ENCODE peak calls at places on chromosomes 12 and 14, in four cellular contexts. Z, C, P and I are unnamed samples.

GRCh38 chr12:119729871-119730270 is 61.9 kb downstream of the PRKAB1 start:
- DNase-seq in C (no peak), P (no peak), Z (no peak), I (no peak)

GRCh38 chr14:54127526-54127925 is 170.9 kb upstream of the BMP4 start:
- DNase-seq in P (no peak), Z (peak; percentile 18), C (no peak), I (no peak)

GRCh38 chr14:68671899-68672298 is 121.0 kb downstream of the ZFP36L1 start:
- DNase-seq in P (no peak), C (no peak), Z (no peak), I (no peak)

GRCh38 chr12:113130457-113131135 is 5.0 kb downstream of the RASAL1 start:
- DNase-seq in C (peak; percentile 56), P (peak; percentile 71), Z (no peak), I (no peak)

GRCh38 chr12:89448951-89449371 is 75.6 kb downstream of the GALNT4 start:
- DNase-seq in C (no peak), P (no peak), Z (peak; percentile 79), I (no peak)

GRCh38 chr14:91254456-91254855 is 10.0 kb upstream of the GPR68 start:
- DNase-seq in Z (no peak), P (no peak), C (no peak), I (no peak)

GRCh38 chr14:89908712-89909450 is 45.6 kb downstream of the EFCAB11 start:
- DNase-seq in Z (no peak), P (no peak), C (no peak), I (no peak)

GRCh38 chr12:100371146-100371545 is 14.3 kb downstream of the SLC17A8 start:
- DNase-seq in Z (no peak), P (no peak), C (peak; percentile 15), I (no peak)

GRCh38 chr14:63200767-63201166 is 3.5 kb upstream of the RHOJ start:
- DNase-seq in C (no peak), P (no peak), Z (peak; percentile 48), I (no peak)

GRCh38 chr12:110100315-110100970 is 23.7 kb upstream of the IFT81 start:
- DNase-seq in C (peak; percentile 82), Z (peak; percentile 70), P (peak; percentile 84), I (no peak)

GRCh38 chr14:72172075-72172474 is 239.8 kb downstream of the RGS6 start:
- DNase-seq in C (no peak), Z (no peak), P (no peak), I (no peak)

GRCh38 chr12:50690923-50691322 is 73.0 kb upstream of the ATF1 start:
- DNase-seq in Z (no peak), C (no peak), P (peak; percentile 71), I (no peak)

GRCh38 chr12:120720234-120720968 is 5.2 kb upstream of the ACADS start:
- DNase-seq in Z (peak; percentile 51), C (no peak), P (no peak), I (no peak)

GRCh38 chr12:38771871-38772270 is 133.5 kb downstream of the CPNE8 start:
- DNase-seq in C (no peak), P (no peak), Z (no peak), I (no peak)

GRCh38 chr14:74618078-74618952 is 6.3 kb upstream of the LTBP2 start:
- DNase-seq in P (no peak), Z (peak; percentile 84), C (no peak), I (peak; percentile 83)

GRCh38 chr14:68896132-68896531 is 83.0 kb downstream of the ACTN1 start:
- DNase-seq in Z (no peak), P (no peak), C (no peak), I (no peak)

GRCh38 chr14:50303744-50304471 is 8.1 kb downstream of the L2HGDH start:
- DNase-seq in Z (no peak), P (no peak), C (no peak), I (no peak)

GRCh38 chr12:31368666-31369361 is 42.9 kb upstream of the SINHCAF start:
- DNase-seq in C (peak; percentile 83), Z (no peak), P (no peak), I (no peak)

GRCh38 chr12:93530358-93530757 is 42.1 kb upstream of the SOCS2 start:
- DNase-seq in P (no peak), Z (no peak), C (no peak), I (no peak)

GRCh38 chr12:15928870-15929571 is 17.9 kb downstream of the DERA start:
- DNase-seq in C (peak; percentile 62), Z (no peak), P (no peak), I (no peak)

GRCh38 chr12:108301346-108301745 is 37.8 kb downstream of the CMKLR1 start:
- DNase-seq in C (no peak), Z (no peak), P (no peak), I (no peak)

GRCh38 chr12:52305921-52306705 is 14.8 kb upstream of the KRT81 start:
- DNase-seq in C (no peak), P (no peak), Z (no peak), I (no peak)

GRCh38 chr14:104680056-104680805 is 9.2 kb upstream of the INF2 start:
- DNase-seq in Z (peak; percentile 86), P (no peak), C (no peak), I (no peak)

GRCh38 chr14:95301527-95302187 is 18.1 kb downstream of the CLMN start:
- DNase-seq in P (no peak), C (no peak), Z (no peak), I (no peak)

GRCh38 chr12:110501378-110501721 is 561 bp downstream of the VPS29 start:
- DNase-seq in Z (peak; percentile 71), P (no peak), C (peak; percentile 46), I (peak; percentile 37)

GRCh38 chr14:34180428-34180827 is 229.6 kb upstream of the EGLN3 start:
- DNase-seq in Z (no peak), P (no peak), C (no peak), I (no peak)

GRCh38 chr14:88026890-88027289 is 22.0 kb downstream of the GPR65 start:
- DNase-seq in C (no peak), Z (no peak), P (no peak), I (no peak)

GRCh38 chr12:77469614-77470333 is 360.9 kb upstream of the NAV3 start:
- DNase-seq in P (no peak), Z (no peak), C (no peak), I (no peak)

GRCh38 chr12:119153477-119154434 is 25.0 kb upstream of the HSPB8 start:
- DNase-seq in Z (peak; percentile 34), C (peak; percentile 98), P (peak; percentile 62), I (no peak)

GRCh38 chr14:63777024-63777423 is 49.2 kb upstream of the SGPP1 start:
- DNase-seq in Z (peak; percentile 67), P (no peak), C (no peak), I (no peak)

GRCh38 chr12:55142896-55143870 is 17.0 kb downstream of the OR9K2 start:
- DNase-seq in Z (peak; percentile 52), C (peak; percentile 86), P (no peak), I (no peak)

GRCh38 chr14:96380735-96381134 is 11.2 kb upstream of the AK7 start:
- DNase-seq in C (no peak), P (no peak), Z (no peak), I (no peak)

GRCh38 chr12:80413462-80413861 is 30.6 kb upstream of the PTPRQ start:
- DNase-seq in Z (no peak), C (no peak), P (no peak), I (no peak)

GRCh38 chr12:6183689-6184441 is 16.3 kb upstream of the CD9 start:
- DNase-seq in P (no peak), Z (peak; percentile 70), C (no peak), I (no peak)